ENCODE peak calls at places on chromosomes 13 and 19, in four cellular contexts. A, N, T and Q are unnamed samples.

GRCh38 chr13:84126671-84127171 is 244.4 kb upstream of the SLITRK1 start:
- DNase-seq in A (no peak), N (no peak), T (no peak), Q (no peak)

GRCh38 chr13:110323172-110323851 is 16.2 kb downstream of the COL4A2 start:
- DNase-seq in A (no peak), N (no peak), T (no peak), Q (no peak)

GRCh38 chr19:45798995-45799517 is 6.4 kb upstream of the DMWD start:
- DNase-seq in A (peak; percentile 72), N (peak; percentile 83), T (peak; percentile 31), Q (no peak)

GRCh38 chr13:73532582-73532981 is 473.8 kb downstream of the KLF5 start:
- DNase-seq in A (no peak), N (no peak), T (no peak), Q (no peak)

GRCh38 chr19:51181913-51182419 is 39.9 kb downstream of the SIGLEC7 start:
- DNase-seq in A (no peak), N (no peak), T (no peak), Q (no peak)

GRCh38 chr13:50130686-50131051 is 115.4 kb downstream of the KCNRG start:
- DNase-seq in A (no peak), N (peak; percentile 67), T (no peak), Q (no peak)

GRCh38 chr13:71801781-71802180 is 65.2 kb downstream of the DACH1 start:
- DNase-seq in A (no peak), N (no peak), T (no peak), Q (no peak)

GRCh38 chr19:45899919-45900589 is 2.4 kb downstream of the MYPOP start:
- DNase-seq in A (no peak), N (no peak), T (no peak), Q (no peak)

GRCh38 chr19:5719274-5719960 is 529 bp downstream of the LONP1 start:
- DNase-seq in A (peak; percentile 52), N (peak; percentile 49), T (no peak), Q (no peak)

GRCh38 chr13:99086869-99087129 is 108.9 kb upstream of the DOCK9 start:
- DNase-seq in A (no peak), N (no peak), T (no peak), Q (no peak)

GRCh38 chr13:112733661-112734379 is 44.0 kb downstream of the ATP11A start:
- DNase-seq in A (peak; percentile 45), N (no peak), T (no peak), Q (no peak)

GRCh38 chr13:25738342-25738771 is 313.5 kb downstream of the SHISA2 start:
- DNase-seq in A (no peak), N (no peak), T (no peak), Q (no peak)

GRCh38 chr13:60509601-60510386 is 112.8 kb downstream of the TDRD3 start:
- DNase-seq in A (no peak), N (no peak), T (no peak), Q (no peak)

GRCh38 chr19:2867025-2867991 is at the start of gene ZNF556:
- DNase-seq in A (peak; percentile 45), N (no peak), T (peak; percentile 100), Q (peak; percentile 16)

GRCh38 chr19:48746738-48747575 is at the start of gene IZUMO1:
- DNase-seq in A (peak; percentile 94), N (peak; percentile 97), T (no peak), Q (peak; percentile 59)

GRCh38 chr19:15251010-15251748 is 18.9 kb upstream of the EPHX3 start:
- DNase-seq in A (no peak), N (no peak), T (no peak), Q (no peak)

GRCh38 chr19:34504273-34504808 is 22.8 kb downstream of the WTIP start:
- DNase-seq in A (no peak), N (no peak), T (no peak), Q (no peak)

GRCh38 chr13:113646376-113646775 is 11.6 kb downstream of the ATP4B start:
- DNase-seq in A (no peak), N (no peak), T (no peak), Q (no peak)

GRCh38 chr19:46975918-46976782 is 43.5 kb upstream of the NPAS1 start:
- DNase-seq in A (peak; percentile 34), N (peak; percentile 62), T (peak; percentile 70), Q (peak; percentile 3)

GRCh38 chr19:50777830-50778303 is 7.6 kb downstream of the GPR32 start:
- DNase-seq in A (peak; percentile 55), N (no peak), T (no peak), Q (no peak)

GRCh38 chr19:57719424-57719823 is 8.0 kb downstream of the ZNF671 start:
- DNase-seq in A (no peak), N (peak; percentile 14), T (no peak), Q (no peak)

GRCh38 chr19:57720878-57721277 is 6.5 kb downstream of the ZNF671 start:
- DNase-seq in A (no peak), N (peak; percentile 32), T (no peak), Q (no peak)

GRCh38 chr19:57719901-57720519 is 7.4 kb downstream of the ZNF671 start:
- DNase-seq in A (no peak), N (peak; percentile 44), T (no peak), Q (no peak)
- TF ChIP-seq FOSL1 in A (no peak), N (no peak), T (no peak), Q (no peak)

DNA sequence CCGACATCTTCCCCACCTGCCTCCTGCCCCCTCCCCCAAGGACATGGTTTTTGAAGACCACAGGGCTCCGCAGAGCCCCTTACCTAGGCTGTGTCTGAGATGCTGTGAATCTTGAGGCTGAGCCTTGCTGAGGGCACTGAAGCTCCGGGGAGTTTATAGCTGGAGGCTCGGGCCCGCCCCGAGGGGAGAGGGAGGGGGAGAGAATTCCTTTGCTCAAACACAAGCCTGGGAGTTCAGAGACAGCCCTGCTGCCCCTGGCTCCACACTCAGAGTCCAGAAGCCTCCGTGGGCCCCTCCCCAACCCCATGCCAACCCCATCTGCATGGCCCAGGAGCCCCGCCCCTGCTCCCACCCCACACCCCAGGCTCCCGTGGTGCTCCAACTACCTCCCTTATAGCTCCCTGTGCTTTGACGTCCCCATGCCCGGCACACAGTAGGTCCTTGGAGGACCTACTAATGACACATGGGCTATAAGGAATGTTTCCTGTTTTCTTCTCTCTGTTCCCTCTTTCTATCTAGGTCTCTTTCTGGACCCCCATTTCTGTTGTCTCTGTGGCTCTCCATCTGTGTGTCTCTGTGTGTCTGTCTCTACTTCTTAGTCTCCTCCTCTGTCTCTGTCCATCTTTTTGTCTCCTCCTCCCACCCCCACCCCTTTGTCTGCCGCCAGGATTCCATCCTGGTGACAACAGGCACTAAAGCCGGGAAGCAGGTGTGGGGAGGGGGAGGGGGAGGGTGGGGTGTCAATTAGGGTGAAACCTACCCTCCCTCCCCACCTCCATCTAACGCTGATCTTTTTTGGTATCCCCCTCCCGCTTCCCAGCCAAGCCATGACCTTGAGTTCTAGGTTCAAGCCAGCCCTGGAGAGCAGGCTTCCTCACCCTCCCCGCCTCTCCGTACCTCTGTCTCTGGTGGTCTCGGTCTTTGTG is at the start of gene TNNT1:
- DNase-seq in A (no peak), N (no peak), T (no peak), Q (no peak)
- TF ChIP-seq ZNF274 in A (no peak), N (no peak), T (no peak), Q (no peak)

DNA sequence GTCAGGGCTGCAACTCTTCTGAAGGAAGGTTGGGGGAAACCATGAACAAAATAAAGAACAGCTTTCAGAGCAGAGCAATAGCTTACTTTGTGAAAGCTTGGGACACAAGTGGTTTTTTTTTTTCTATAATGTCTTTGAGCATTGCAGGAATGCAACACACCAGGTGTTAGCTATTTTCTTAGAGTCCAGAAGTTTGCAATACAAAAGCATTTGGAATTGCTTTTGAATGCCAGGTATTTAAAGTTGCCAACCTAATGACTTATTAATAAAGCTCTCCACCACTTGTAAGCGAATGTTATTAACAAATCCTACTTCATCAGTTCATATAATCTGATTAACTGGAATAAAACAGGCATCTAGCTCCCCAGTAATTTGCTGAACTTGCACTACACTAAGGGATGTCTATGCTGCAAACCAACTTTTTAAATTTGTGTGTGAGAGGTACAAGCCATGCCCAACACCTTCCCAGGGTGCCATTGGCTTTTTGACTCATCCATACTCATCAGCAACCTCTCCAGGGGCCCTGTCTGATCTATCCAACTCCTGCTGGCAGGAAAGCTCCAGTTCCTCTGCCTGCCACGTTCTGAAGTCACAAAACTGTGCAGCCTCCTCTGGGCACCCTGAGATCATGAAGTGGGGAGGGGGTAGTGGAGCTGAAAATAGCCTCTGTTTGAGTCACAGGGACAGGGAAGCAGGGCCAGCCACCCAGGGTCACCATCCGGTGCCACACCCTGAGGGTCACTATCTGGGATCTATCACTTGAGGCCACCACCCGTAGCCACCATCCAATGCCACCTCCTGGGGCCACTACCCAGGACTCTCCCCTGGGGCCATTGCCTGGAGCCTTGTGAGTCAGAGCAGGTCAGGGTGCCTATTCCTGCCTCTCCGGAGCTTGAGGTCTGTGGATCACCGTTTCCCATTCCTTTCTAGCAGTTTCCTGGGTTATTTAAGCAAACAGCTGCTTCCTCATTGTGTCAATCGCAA is 172.3 kb downstream of the NUFIP1 start:
- DNase-seq in A (no peak), N (no peak), T (no peak), Q (peak; percentile 63)
- TF ChIP-seq FOSL1 in A (no peak), N (no peak), T (no peak), Q (peak; percentile 60)

GRCh38 chr19:52739576-52739975 is 4.7 kb upstream of the ZNF611 start:
- DNase-seq in A (peak; percentile 27), N (no peak), T (no peak), Q (no peak)

GRCh38 chr19:52742516-52742915 is 7.7 kb upstream of the ZNF611 start:
- DNase-seq in A (no peak), N (no peak), T (no peak), Q (no peak)

GRCh38 chr19:52741951-52742485 is 7.2 kb upstream of the ZNF611 start:
- DNase-seq in A (no peak), N (no peak), T (no peak), Q (no peak)
- TF ChIP-seq ZNF274 in A (no peak), N (no peak), T (no peak), Q (no peak)

DNA sequence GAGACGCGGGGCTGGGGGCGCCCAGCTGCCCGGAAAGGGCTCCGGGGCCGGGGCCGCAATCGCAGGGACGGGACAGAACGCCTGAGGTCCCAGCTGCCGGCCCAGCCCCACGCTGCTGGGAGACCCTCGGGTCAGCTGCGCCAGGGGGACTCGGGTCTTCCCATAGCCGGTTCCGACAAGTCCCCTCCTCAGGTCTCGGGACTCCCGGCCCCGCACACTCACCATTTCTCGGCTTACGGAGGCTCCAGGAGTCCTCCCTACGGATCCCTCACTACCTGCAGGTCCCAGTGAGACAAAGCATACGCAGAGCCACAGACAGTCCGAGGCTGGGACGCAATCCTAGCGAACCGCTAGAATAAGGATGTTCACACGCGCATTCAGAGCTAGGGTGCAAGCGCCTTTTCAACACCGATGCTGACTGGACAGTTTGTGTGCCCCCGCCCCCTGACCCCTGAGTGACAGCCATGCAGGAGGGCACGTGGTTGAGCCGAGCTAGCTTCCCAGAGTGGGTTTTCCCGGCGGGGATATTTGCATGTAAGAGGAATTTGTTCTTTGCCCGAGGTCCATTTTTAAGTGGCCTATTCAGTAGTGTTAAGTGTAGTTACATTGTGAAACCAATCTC is 13.6 kb downstream of the ZNF490 start:
- DNase-seq in A (no peak), N (no peak), T (no peak), Q (no peak)
- TF ChIP-seq FOSL1 in A (no peak), N (no peak), T (no peak), Q (no peak)